ENCODE peak calls at places on chromosome 1, in six cellular contexts. J is IMR-90, O is H9, L is H1, B is mesenchymal stem cell, Y is trophoblast cell. C is an unnamed sample.

GRCh38 chr1:187038789-187039188 is 210.0 kb downstream of the PLA2G4A start:
- DNase-seq in J (peak; percentile 61), O (no peak), L (no peak), B (peak; percentile 6), Y (peak; percentile 64), C (no peak)

GRCh38 chr1:167499106-167499505 is 19.2 kb downstream of the CD247 start:
- DNase-seq in J (no peak), O (no peak), L (peak; percentile 10), B (no peak), Y (no peak), C (no peak)

GRCh38 chr1:119742193-119742592 is 26.5 kb downstream of the HMGCS2 start:
- DNase-seq in J (peak; percentile 38), O (no peak), L (no peak), B (no peak), Y (peak; percentile 13), C (no peak)

GRCh38 chr1:112465122-112465521 is 43.6 kb upstream of the WNT2B start:
- DNase-seq in J (peak; percentile 64), O (no peak), L (no peak), B (peak; percentile 35), Y (peak; percentile 58), C (no peak)

GRCh38 chr1:235411489-235412486 is 44.6 kb downstream of the TBCE start:
- DNase-seq in J (no peak), O (no peak), L (no peak), B (peak; percentile 51), Y (peak; percentile 71), C (no peak)

GRCh38 chr1:221099747-221100146 is 220.5 kb downstream of the HLX start:
- DNase-seq in J (no peak), O (no peak), L (no peak), B (no peak), Y (no peak), C (no peak)

GRCh38 chr1:43305461-43305860 is 4.7 kb downstream of the TIE1 start:
- DNase-seq in J (no peak), O (no peak), L (no peak), B (no peak), Y (no peak), C (no peak)

GRCh38 chr1:242523968-242524570 is 428 bp downstream of the PLD5 start:
- DNase-seq in J (no peak), O (peak; percentile 82), L (peak; percentile 85), B (no peak), Y (peak; percentile 31), C (peak; percentile 70)

GRCh38 chr1:201089621-201090020 is 22.6 kb downstream of the CACNA1S start:
- DNase-seq in J (no peak), O (no peak), L (no peak), B (no peak), Y (no peak), C (peak; percentile 23)

GRCh38 chr1:213269829-213270228 is 218.8 kb downstream of the RPS6KC1 start:
- DNase-seq in J (no peak), O (no peak), L (no peak), B (no peak), Y (no peak), C (no peak)

GRCh38 chr1:15707239-15707940 is 23.3 kb downstream of the PLEKHM2 start:
- DNase-seq in J (no peak), O (no peak), L (no peak), B (no peak), Y (no peak), C (no peak)

GRCh38 chr1:94817697-94818096 is 2.5 kb upstream of the SLC44A3 start:
- DNase-seq in J (no peak), O (no peak), L (no peak), B (no peak), Y (no peak), C (no peak)

GRCh38 chr1:94819945-94820746 is at the start of gene SLC44A3:
- DNase-seq in J (peak; percentile 24), O (peak; percentile 75), L (peak; percentile 82), B (peak; percentile 69), Y (peak; percentile 62), C (peak; percentile 51)

GRCh38 chr1:94819584-94819944 is 593 bp upstream of the SLC44A3 start:
- DNase-seq in J (no peak), O (no peak), L (no peak), B (no peak), Y (peak; percentile 10), C (no peak)

GRCh38 chr1:94812985-94813384 is 7.2 kb upstream of the SLC44A3 start:
- DNase-seq in J (no peak), O (no peak), L (no peak), B (no peak), Y (no peak), C (no peak)

DNA sequence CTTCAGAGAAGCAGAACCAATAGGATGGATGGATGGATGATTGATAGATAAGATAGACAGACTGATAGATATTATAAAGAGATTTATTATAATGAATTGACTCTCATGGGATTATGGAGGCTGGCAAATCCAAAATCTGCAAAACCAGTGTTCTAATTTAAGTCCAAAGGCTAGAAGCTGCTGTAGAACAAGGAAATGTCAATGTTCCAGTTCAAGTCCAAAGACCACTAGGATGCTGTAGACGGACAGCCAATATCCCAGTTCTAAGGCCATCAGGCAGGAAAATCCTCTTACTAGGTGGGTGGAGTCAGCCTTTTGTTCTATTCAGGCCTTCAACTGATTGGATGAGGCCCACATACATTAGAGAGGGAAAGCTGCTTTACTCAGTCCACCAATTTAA is 4.1 kb upstream of the SLC44A3 start:
- DNase-seq in J (no peak), O (no peak), L (no peak), B (no peak), Y (no peak), C (no peak)
- H3K14ac ChIP-seq in J (no peak overlapping the region), O (no peak overlapping the region), L (no peak overlapping the region), B (no peak overlapping the region), Y (no peak overlapping the region), C (no peak overlapping the region)

DNA sequence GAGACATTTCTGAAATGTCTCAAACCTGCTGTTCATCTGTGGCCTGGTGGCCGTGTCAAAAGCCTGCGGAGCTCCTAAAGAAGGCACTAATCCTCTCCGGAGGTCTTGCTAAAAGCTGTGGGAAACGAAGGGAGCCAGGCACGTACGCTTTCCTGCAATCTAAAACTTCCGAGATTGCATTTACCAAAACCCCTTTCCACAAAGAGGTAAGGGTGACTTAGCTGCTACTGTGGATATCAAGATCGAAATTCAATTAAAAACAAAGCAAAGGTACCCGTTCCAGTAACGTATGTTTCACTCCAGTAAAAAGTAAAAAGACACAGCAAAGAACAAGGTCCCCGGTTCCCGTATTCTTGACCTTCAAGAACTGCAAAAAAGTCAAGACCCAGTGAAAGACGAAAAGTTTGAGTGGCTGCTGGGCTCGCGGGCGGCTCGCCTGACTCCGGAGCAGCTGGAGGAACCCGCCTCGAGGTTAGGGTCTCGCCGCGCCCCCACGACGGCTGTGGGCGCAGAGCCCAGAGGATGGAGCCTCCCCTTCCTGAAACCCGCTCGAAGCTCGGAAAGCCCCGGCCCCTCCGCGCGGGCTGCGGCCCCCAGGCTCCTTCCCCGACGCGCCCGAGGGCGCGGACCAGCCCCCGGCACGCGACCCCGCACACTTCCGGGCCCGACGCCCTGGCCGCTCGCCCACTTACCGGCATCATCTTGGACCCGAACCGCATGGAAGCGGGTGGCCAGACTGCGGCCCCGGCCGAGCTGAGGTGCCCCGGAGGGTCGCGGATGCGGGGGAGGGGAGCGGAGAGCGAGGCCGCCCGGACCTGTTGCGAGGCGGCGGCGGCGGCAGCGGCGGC is 561 bp downstream of the TP53BP2 start:
- DNase-seq in J (peak; percentile 62), O (peak; percentile 39), L (no peak), B (peak; percentile 82), Y (peak; percentile 54), C (peak; percentile 62)
- H2AFZ ChIP-seq in J (peak overlapping the region; percentile 95), O (no peak overlapping the region), L (no peak overlapping the region), B (peak overlapping the region; percentile 95), Y (peak overlapping the region; percentile 94), C (peak overlapping the region; percentile 90)

GRCh38 chr1:36951761-36952160 is 82.6 kb downstream of the GRIK3 start:
- DNase-seq in J (no peak), O (no peak), L (no peak), B (no peak), Y (no peak), C (no peak)

GRCh38 chr1:36950588-36950987 is 83.7 kb downstream of the GRIK3 start:
- DNase-seq in J (no peak), O (no peak), L (no peak), B (no peak), Y (no peak), C (no peak)

GRCh38 chr1:36956570-36956969 is 77.7 kb downstream of the GRIK3 start:
- DNase-seq in J (no peak), O (no peak), L (no peak), B (no peak), Y (no peak), C (no peak)

GRCh38 chr1:36955016-36955415 is 79.3 kb downstream of the GRIK3 start:
- DNase-seq in J (no peak), O (no peak), L (no peak), B (no peak), Y (no peak), C (no peak)

GRCh38 chr1:36953061-36953460 is 81.3 kb downstream of the GRIK3 start:
- DNase-seq in J (no peak), O (no peak), L (no peak), B (no peak), Y (no peak), C (no peak)
- H3K9me3 ChIP-seq in J (no peaks in the 10 kb centered on the region), O (no peaks in the 10 kb centered on the region), L (no peaks in the 10 kb centered on the region), B (no peaks in the 10 kb centered on the region), Y (no peaks in the 10 kb centered on the region), C (no peaks in the 10 kb centered on the region)

GRCh38 chr1:153963030-153963849 is at the start of gene SLC39A1:
- DNase-seq in J (peak; percentile 95), O (peak; percentile 99), L (peak; percentile 99), B (peak; percentile 97), Y (peak; percentile 99), C (peak; percentile 97)

GRCh38 chr1:153961421-153961820 is 1.9 kb downstream of the SLC39A1 start:
- DNase-seq in J (no peak), O (no peak), L (no peak), B (no peak), Y (no peak), C (no peak)

GRCh38 chr1:153963850-153964331 is 554 bp upstream of the SLC39A1 start:
- DNase-seq in J (no peak), O (peak; percentile 87), L (peak; percentile 83), B (no peak), Y (peak; percentile 99), C (peak; percentile 69)

GRCh38 chr1:153960206-153960605 is 1.8 kb upstream of the CRTC2 start:
- DNase-seq in J (no peak), O (no peak), L (no peak), B (no peak), Y (no peak), C (no peak)

GRCh38 chr1:153962088-153963029 is 978 bp downstream of the SLC39A1 start:
- DNase-seq in J (peak; percentile 60), O (no peak), L (no peak), B (peak; percentile 85), Y (peak; percentile 85), C (no peak)
- H3K14ac ChIP-seq in J (peak overlapping the region; percentile 97), O (no peak overlapping the region), L (no peak overlapping the region), B (peak overlapping the region; percentile 89), Y (peak overlapping the region; percentile 95), C (no peak overlapping the region)

GRCh38 chr1:160460214-160460642 is 59.9 kb downstream of the VANGL2 start:
- DNase-seq in J (no peak), O (no peak), L (no peak), B (no peak), Y (no peak), C (no peak)
- H2AFZ ChIP-seq in J (no peak overlapping the region), O (peak overlapping the region; percentile 78), L (peak overlapping the region; percentile 67), B (no peak overlapping the region), Y (no peak overlapping the region), C (peak overlapping the region; percentile 36)

GRCh38 chr1:227574926-227575325 is 11.6 kb downstream of the ZNF678 start:
- DNase-seq in J (no peak), O (no peak), L (no peak), B (no peak), Y (no peak), C (no peak)
- H3K9me3 ChIP-seq in J (peaks cover 5% of the 10 kb centered on the region), O (no peaks in the 10 kb centered on the region), L (peaks cover 5% of the 10 kb centered on the region), B (peaks cover 55% of the 10 kb centered on the region), Y (no peaks in the 10 kb centered on the region), C (peaks cover 10% of the 10 kb centered on the region)

C was measured in neuronal stem cell.